ENCODE peak calls at places on chromosomes 4 and X, in five cellular contexts. B is stomach, R is uterus, M is mammary epithelial cell, K is kidney. W is an unnamed sample. For H3K9me3, the result is how much of the 10 kb centered on the place peaks cover.

GRCh38 chr4:2937146-2937857 is 25.9 kb downstream of the NOP14 start:
- DNase-seq in B (peak), R (peak), M (peak), K (peak), W (no peak)

GRCh38 chrX:8879750-8880149 is 78.6 kb upstream of the FAM9A start:
- DNase-seq in B (peak), R (no peak), M (peak), K (no peak), W (no peak)

GRCh38 chr4:3499710-3500109 is 32.5 kb downstream of the LRPAP1 start:
- DNase-seq in B (no peak), R (no peak), M (no peak), K (no peak), W (no peak)

GRCh38 chr4:125765936-125766335 is 451.2 kb downstream of the FAT4 start:
- DNase-seq in B (no peak), R (no peak), M (no peak), K (no peak), W (no peak)

GRCh38 chr4:82652062-82652461 is 90.3 kb upstream of the TMEM150C start:
- DNase-seq in B (no peak), R (no peak), M (no peak), K (no peak), W (no peak)

GRCh38 chr4:10893417-10893816 is 208.8 kb upstream of the CLNK start:
- DNase-seq in B (no peak), R (no peak), M (peak), K (no peak), W (no peak)

GRCh38 chr4:172818901-172819300 is 349.7 kb upstream of the GALNT7 start:
- DNase-seq in B (no peak), R (no peak), M (no peak), K (no peak), W (no peak)

GRCh38 chr4:138890921-138891570 is 124.5 kb upstream of the NOCT start:
- DNase-seq in B (no peak), R (no peak), M (no peak), K (no peak), W (no peak)

GRCh38 chr4:4248885-4249203 is 821 bp upstream of the TMEM128 start:
- DNase-seq in B (no peak), R (no peak), M (no peak), K (no peak), W (no peak)

GRCh38 chrX:147735364-147735763 is 176.4 kb upstream of the FMR1 start:
- DNase-seq in B (no peak), R (no peak), M (no peak), K (no peak), W (no peak)

GRCh38 chrX:22674947-22675346 is 324.8 kb upstream of the DDX53 start:
- DNase-seq in B (no peak), R (no peak), M (peak), K (no peak), W (no peak)

GRCh38 chrX:41824551-41824950 is 98.8 kb downstream of the CASK start:
- DNase-seq in B (no peak), R (no peak), M (peak), K (no peak), W (no peak)

GRCh38 chr4:23972202-23972601 is 82.4 kb upstream of the PPARGC1A start:
- DNase-seq in B (no peak), R (no peak), M (no peak), K (no peak), W (no peak)

GRCh38 chrX:154444001-154444754 is at the start of gene FAM50A:
- DNase-seq in B (peak), R (peak), M (no peak), K (peak), W (no peak)

GRCh38 chr4:60195256-60195655 is 1004.9 kb upstream of the ADGRL3 start:
- DNase-seq in B (no peak), R (no peak), M (no peak), K (no peak), W (no peak)

GRCh38 chr4:168744021-168744420 is 247.2 kb downstream of the PALLD start:
- DNase-seq in B (no peak), R (no peak), M (no peak), K (no peak), W (no peak)

GRCh38 chr4:147790412-147790811 is 58.5 kb downstream of the ARHGAP10 start:
- DNase-seq in B (no peak), R (no peak), M (peak), K (no peak), W (no peak)

GRCh38 chr4:185966997-185967775 is 101.8 kb upstream of the TLR3 start:
- DNase-seq in B (no peak), R (no peak), M (no peak), K (no peak), W (no peak)

GRCh38 chr4:7424553-7425111 is 10.1 kb downstream of the PSAPL1 start:
- DNase-seq in B (peak), R (peak), M (peak), K (peak), W (no peak)

GRCh38 chr4:10619220-10619619 is 65.3 kb downstream of the CLNK start:
- DNase-seq in B (peak), R (no peak), M (peak), K (no peak), W (no peak)

GRCh38 chr4:4784379-4784778 is 75.1 kb upstream of the MSX1 start:
- DNase-seq in B (no peak), R (no peak), M (no peak), K (no peak), W (no peak)

GRCh38 chr4:167867191-167867590 is 225.1 kb upstream of the ANXA10 start:
- DNase-seq in B (no peak), R (no peak), M (no peak), K (no peak), W (no peak)

GRCh38 chr4:104989363-104989762 is 157.3 kb upstream of the TET2 start:
- DNase-seq in B (no peak), R (no peak), M (peak), K (no peak), W (peak)

GRCh38 chrX:48540480-48540879 is 966 bp downstream of the TBC1D25 start:
- DNase-seq in B (no peak), R (no peak), M (no peak), K (no peak), W (no peak)

GRCh38 chrX:9312922-9313867 is 151.7 kb upstream of the TBL1X start:
- DNase-seq in B (peak), R (no peak), M (no peak), K (no peak), W (no peak)

GRCh38 chr4:123248260-123248659 is 148.3 kb upstream of the SPRY1 start:
- DNase-seq in B (no peak), R (no peak), M (no peak), K (no peak), W (no peak)

GRCh38 chr4:89158884-89159503 is 47.7 kb downstream of the TIGD2 start:
- DNase-seq in B (no peak), R (no peak), M (peak), K (no peak), W (no peak)

GRCh38 chr4:53598483-53598882 is 7.2 kb upstream of the LNX1 start:
- DNase-seq in B (no peak), R (no peak), M (no peak), K (no peak), W (no peak)

GRCh38 chrX:1477801-1478458 is 25.2 kb upstream of the ASMTL start:
- DNase-seq in B (no peak), R (no peak), M (no peak), K (no peak), W (no peak)

GRCh38 chr4:9964884-9965283 is 56.4 kb downstream of the SLC2A9 start:
- DNase-seq in B (no peak), R (no peak), M (no peak), K (no peak), W (no peak)

GRCh38 chr4:12124138-12124537 is 695.4 kb upstream of the HS3ST1 start:
- DNase-seq in B (no peak), R (no peak), M (no peak), K (no peak), W (no peak)

GRCh38 chr4:211033-211511 is 86.8 kb downstream of the ZNF718 start:
- DNase-seq in B (no peak), R (no peak), M (no peak), K (no peak), W (no peak)

GRCh38 chr4:217891-218290 is 87.4 kb downstream of the ZNF732 start:
- DNase-seq in B (no peak), R (no peak), M (no peak), K (no peak), W (no peak)

GRCh38 chr4:213971-214370 is 89.7 kb downstream of the ZNF718 start:
- DNase-seq in B (no peak), R (no peak), M (peak), K (no peak), W (no peak)

DNA sequence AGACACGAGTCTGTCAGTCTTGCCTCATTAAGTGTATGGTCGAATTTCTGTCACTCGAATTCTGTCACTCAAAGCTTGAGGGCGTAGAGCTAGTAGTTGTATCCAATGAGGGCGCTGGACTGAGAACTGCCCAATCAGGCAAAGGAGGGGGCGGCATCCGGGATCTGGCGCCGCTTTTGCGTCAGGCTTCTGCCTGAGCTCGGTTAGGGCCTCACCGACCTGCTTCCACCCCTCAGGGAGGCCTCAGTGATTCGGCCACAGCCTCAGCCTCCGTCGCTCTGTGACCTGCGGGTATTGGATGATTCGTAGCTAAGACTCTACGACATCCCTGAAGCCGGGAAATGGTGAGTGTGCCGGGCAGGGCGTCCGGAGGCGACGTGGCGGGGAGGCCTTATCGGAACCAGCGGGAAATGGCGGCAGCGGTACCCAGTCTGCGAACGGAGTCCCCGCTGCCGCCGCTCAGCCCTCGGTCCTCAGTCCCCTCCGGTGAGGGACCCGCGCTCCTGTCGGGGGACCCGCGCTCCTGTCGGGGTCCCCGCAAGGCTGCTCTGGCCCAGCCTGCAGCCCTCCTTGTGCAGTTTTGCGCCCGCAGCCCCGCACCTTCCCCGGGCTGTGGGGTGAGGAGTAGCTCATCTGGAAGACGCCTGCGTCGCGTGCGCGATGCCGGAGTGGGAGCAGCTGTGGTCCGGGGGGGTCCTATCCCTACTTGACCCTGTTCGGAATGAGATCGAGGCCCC is 88.3 kb downstream of the ZNF718 start:
- DNase-seq in B (peak), R (peak), M (peak), K (peak), W (peak)
- H3K9me3 ChIP-seq in B (under half), R (under half), M (under half), K (under half), W (under half)

GRCh38 chr4:14180983-14181601 is 553.6 kb upstream of the BOD1L1 start:
- DNase-seq in B (peak), R (no peak), M (no peak), K (no peak), W (no peak)

GRCh38 chr4:14184767-14185166 is 557.2 kb upstream of the BOD1L1 start:
- DNase-seq in B (no peak), R (no peak), M (no peak), K (no peak), W (no peak)

GRCh38 chr4:14180166-14180565 is 552.6 kb upstream of the BOD1L1 start:
- DNase-seq in B (no peak), R (no peak), M (no peak), K (no peak), W (no peak)

GRCh38 chr4:14188214-14188613 is 560.7 kb upstream of the BOD1L1 start:
- DNase-seq in B (no peak), R (no peak), M (no peak), K (no peak), W (no peak)

GRCh38 chr4:14184265-14184664 is 556.7 kb upstream of the BOD1L1 start:
- DNase-seq in B (no peak), R (peak), M (no peak), K (no peak), W (no peak)
- TF ChIP-seq CTCF in B (no peak), R (no peak), M (no peak), K (no peak), W (no peak)

GRCh38 chr4:113602829-113603228 is 158.7 kb downstream of the CAMK2D start:
- DNase-seq in B (no peak), R (no peak), M (no peak), K (no peak), W (no peak)

GRCh38 chr4:113607147-113607720 is 154.3 kb downstream of the CAMK2D start:
- DNase-seq in B (no peak), R (no peak), M (no peak), K (no peak), W (no peak)

GRCh38 chr4:113601636-113602035 is 159.9 kb downstream of the CAMK2D start:
- DNase-seq in B (no peak), R (no peak), M (no peak), K (no peak), W (no peak)

GRCh38 chr4:113604955-113605354 is 156.6 kb downstream of the CAMK2D start:
- DNase-seq in B (no peak), R (no peak), M (no peak), K (no peak), W (no peak)

GRCh38 chr4:113603926-113604325 is 157.6 kb downstream of the CAMK2D start:
- DNase-seq in B (no peak), R (no peak), M (no peak), K (no peak), W (no peak)
- H3K9me3 ChIP-seq in B (under half), R (under half), M (under half), K (under half), W (under half)

GRCh38 chr4:101086801-101087586 is 260.3 kb downstream of the PPP3CA start:
- DNase-seq in B (no peak), R (no peak), M (no peak), K (no peak), W (no peak)
- TF ChIP-seq CTCF in B (no peak), R (no peak), M (no peak), K (no peak), W (peak)

W was measured in AG04450.